ENCODE peak calls at places on chromosomes 11 and 22, in nine cellular contexts. One of them, this sample, is unnamed.

GRCh38 chr11:102390667-102391449 is 43.8 kb downstream of the BIRC2 start:
- DNase-seq in endodermal cell: peak
- DNase-seq in Caco-2: peak
- DNase-seq in HepG2: peak
- DNase-seq in foreskin fibroblast: peak
- DNase-seq in psoas muscle: peak
- DNase-seq in GM23338: peak
- DNase-seq in endothelial cell of umbilical vein: peak
- DNase-seq in HCT116: peak
- DNase-seq in this sample: peak

GRCh38 chr11:38937709-38938108 is 2339.7 kb upstream of the RAG2 start:
- DNase-seq in endothelial cell of umbilical vein: no peak
- DNase-seq in endodermal cell: no peak
- DNase-seq in HepG2: no peak
- DNase-seq in psoas muscle: no peak
- DNase-seq in HCT116: no peak
- DNase-seq in Caco-2: no peak
- DNase-seq in foreskin fibroblast: no peak
- DNase-seq in GM23338: no peak
- DNase-seq in this sample: no peak

GRCh38 chr22:50473088-50473487 is 1.7 kb downstream of the SBF1 start:
- DNase-seq in psoas muscle: no peak
- DNase-seq in Caco-2: no peak
- DNase-seq in GM23338: peak
- DNase-seq in HCT116: peak
- DNase-seq in foreskin fibroblast: peak
- DNase-seq in endodermal cell: peak
- DNase-seq in endothelial cell of umbilical vein: no peak
- DNase-seq in HepG2: peak
- DNase-seq in this sample: peak

GRCh38 chr11:35413568-35413967 is 5.8 kb downstream of the SLC1A2 start:
- DNase-seq in HepG2: no peak
- DNase-seq in foreskin fibroblast: no peak
- DNase-seq in endothelial cell of umbilical vein: no peak
- DNase-seq in Caco-2: no peak
- DNase-seq in endodermal cell: no peak
- DNase-seq in GM23338: no peak
- DNase-seq in psoas muscle: no peak
- DNase-seq in HCT116: no peak
- DNase-seq in this sample: no peak

GRCh38 chr11:87859583-87859982 is 315.7 kb downstream of the RAB38 start:
- DNase-seq in Caco-2: no peak
- DNase-seq in psoas muscle: no peak
- DNase-seq in HCT116: no peak
- DNase-seq in HepG2: no peak
- DNase-seq in endothelial cell of umbilical vein: peak
- DNase-seq in endodermal cell: no peak
- DNase-seq in foreskin fibroblast: peak
- DNase-seq in GM23338: no peak
- DNase-seq in this sample: no peak

GRCh38 chr22:23404689-23405365 is 175.3 kb downstream of the IGLL1 start:
- DNase-seq in psoas muscle: no peak
- DNase-seq in Caco-2: peak
- DNase-seq in endothelial cell of umbilical vein: peak
- DNase-seq in HCT116: no peak
- DNase-seq in HepG2: peak
- DNase-seq in endodermal cell: peak
- DNase-seq in GM23338: peak
- DNase-seq in foreskin fibroblast: peak
- DNase-seq in this sample: peak

GRCh38 chr11:22656128-22656527 is 10.3 kb upstream of the GAS2 start:
- DNase-seq in GM23338: no peak
- DNase-seq in Caco-2: no peak
- DNase-seq in endodermal cell: no peak
- DNase-seq in HepG2: no peak
- DNase-seq in psoas muscle: no peak
- DNase-seq in HCT116: no peak
- DNase-seq in endothelial cell of umbilical vein: peak
- DNase-seq in foreskin fibroblast: peak
- DNase-seq in this sample: no peak

GRCh38 chr11:102971766-102972165 is 16.2 kb upstream of the MMP13 start:
- DNase-seq in GM23338: no peak
- DNase-seq in endodermal cell: no peak
- DNase-seq in psoas muscle: no peak
- DNase-seq in Caco-2: no peak
- DNase-seq in endothelial cell of umbilical vein: no peak
- DNase-seq in foreskin fibroblast: peak
- DNase-seq in HCT116: no peak
- DNase-seq in HepG2: no peak
- DNase-seq in this sample: no peak

GRCh38 chr22:20964799-20965103 is 2.3 kb upstream of the AIFM3 start:
- DNase-seq in psoas muscle: no peak
- DNase-seq in foreskin fibroblast: no peak
- DNase-seq in endothelial cell of umbilical vein: no peak
- DNase-seq in Caco-2: no peak
- DNase-seq in HCT116: no peak
- DNase-seq in GM23338: no peak
- DNase-seq in HepG2: no peak
- DNase-seq in endodermal cell: peak
- DNase-seq in this sample: peak

GRCh38 chr22:20963201-20964052 is 3.6 kb upstream of the AIFM3 start:
- DNase-seq in GM23338: no peak
- DNase-seq in foreskin fibroblast: no peak
- DNase-seq in psoas muscle: no peak
- DNase-seq in endodermal cell: no peak
- DNase-seq in HCT116: no peak
- DNase-seq in HepG2: peak
- DNase-seq in Caco-2: no peak
- DNase-seq in endothelial cell of umbilical vein: no peak
- DNase-seq in this sample: no peak

GRCh38 chr22:20962491-20962945 is 4.5 kb upstream of the AIFM3 start:
- DNase-seq in HCT116: no peak
- DNase-seq in endothelial cell of umbilical vein: no peak
- DNase-seq in GM23338: no peak
- DNase-seq in psoas muscle: no peak
- DNase-seq in Caco-2: no peak
- DNase-seq in endodermal cell: no peak
- DNase-seq in foreskin fibroblast: no peak
- DNase-seq in HepG2: no peak
- DNase-seq in this sample: no peak

GRCh38 chr22:20965104-20965887 is 1.8 kb upstream of the AIFM3 start:
- DNase-seq in endodermal cell: peak
- DNase-seq in HCT116: no peak
- DNase-seq in psoas muscle: peak
- DNase-seq in foreskin fibroblast: peak
- DNase-seq in HepG2: no peak
- DNase-seq in Caco-2: no peak
- DNase-seq in endothelial cell of umbilical vein: no peak
- DNase-seq in GM23338: no peak
- DNase-seq in this sample: peak

DNA sequence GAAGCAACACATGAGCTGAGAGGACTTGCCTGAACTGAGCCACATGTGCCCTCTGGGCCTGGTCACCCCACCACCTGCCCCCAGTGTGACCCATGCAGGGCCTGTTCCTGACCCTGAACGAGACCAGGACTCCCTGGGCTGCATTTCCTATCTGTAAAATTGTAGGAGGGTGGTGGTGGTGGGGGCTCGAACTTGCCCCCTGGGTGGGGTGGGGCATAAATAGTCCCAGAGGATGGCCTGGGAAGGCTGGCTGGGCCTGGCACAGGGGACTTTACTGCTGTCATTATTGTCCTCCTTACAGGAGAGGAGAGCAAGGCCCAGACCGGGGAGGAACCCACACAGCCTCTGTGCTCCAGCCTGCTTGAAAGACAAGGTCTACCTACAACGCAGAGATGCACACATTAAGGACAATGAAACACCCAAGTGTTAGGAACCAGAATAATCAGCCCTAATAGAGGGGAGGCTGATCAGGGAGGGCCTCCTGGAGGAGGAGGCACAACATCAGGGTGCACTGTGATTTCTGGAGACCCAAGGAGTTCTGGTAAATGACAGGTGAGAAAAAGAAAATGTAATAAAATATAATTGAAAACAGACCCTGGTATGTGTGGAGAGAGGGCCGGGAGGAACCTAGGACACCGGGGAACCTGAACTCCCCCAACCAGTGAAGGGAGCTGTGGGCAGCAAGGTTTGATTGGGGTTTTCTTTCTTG is 2.8 kb upstream of the AIFM3 start:
- DNase-seq in psoas muscle: no peak
- DNase-seq in HepG2: no peak
- DNase-seq in Caco-2: no peak
- DNase-seq in HCT116: no peak
- DNase-seq in GM23338: no peak
- DNase-seq in foreskin fibroblast: no peak
- DNase-seq in endodermal cell: no peak
- DNase-seq in endothelial cell of umbilical vein: no peak
- DNase-seq in this sample: no peak
- H3K4me3 ChIP-seq in psoas muscle: peak
- H3K4me3 ChIP-seq in HepG2: peak
- H3K4me3 ChIP-seq in Caco-2: peak
- H3K4me3 ChIP-seq in HCT116: no peak
- H3K4me3 ChIP-seq in GM23338: peak
- H3K4me3 ChIP-seq in foreskin fibroblast: peak
- H3K4me3 ChIP-seq in endodermal cell: no peak
- H3K4me3 ChIP-seq in endothelial cell of umbilical vein: no peak
- H3K4me3 ChIP-seq in this sample: peak

DNA sequence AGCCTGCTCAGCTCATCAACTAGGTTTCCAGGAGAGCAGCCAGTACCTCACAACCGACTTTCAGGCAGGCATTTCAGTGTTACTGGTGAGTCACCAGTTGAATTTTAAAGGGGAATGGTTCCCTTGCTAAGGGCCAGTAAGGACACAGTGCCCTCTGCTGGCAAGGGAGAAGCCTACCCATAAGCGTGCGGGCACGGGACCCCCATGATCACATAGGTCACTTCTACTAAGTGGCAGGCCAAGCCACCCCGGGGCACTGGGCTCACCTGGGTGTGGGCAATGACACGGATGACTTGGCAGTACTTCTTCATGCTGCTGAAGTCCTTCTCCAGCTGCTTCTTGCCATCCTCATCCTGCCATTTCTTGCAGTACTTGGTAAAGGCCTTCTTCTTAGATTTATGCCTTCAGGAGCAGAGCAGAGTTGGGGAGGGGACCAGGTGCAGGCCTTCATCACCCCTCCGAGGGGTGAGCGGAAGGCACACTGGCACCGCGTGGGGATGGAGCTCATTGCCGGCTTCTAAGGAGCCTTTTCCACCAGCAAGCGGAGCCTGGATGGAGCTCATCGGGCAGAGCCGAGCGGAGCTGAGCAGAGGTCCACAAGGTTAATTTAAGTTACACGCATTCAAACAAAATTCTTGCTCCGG is 2.9 kb downstream of the RPL3 start:
- DNase-seq in endodermal cell: peak
- DNase-seq in HepG2: peak
- DNase-seq in HCT116: peak
- DNase-seq in foreskin fibroblast: peak
- DNase-seq in endothelial cell of umbilical vein: peak
- DNase-seq in GM23338: peak
- DNase-seq in psoas muscle: peak
- DNase-seq in Caco-2: peak
- DNase-seq in this sample: peak
- H3K4me3 ChIP-seq in endodermal cell: peak
- H3K4me3 ChIP-seq in HepG2: peak
- H3K4me3 ChIP-seq in HCT116: peak
- H3K4me3 ChIP-seq in foreskin fibroblast: peak
- H3K4me3 ChIP-seq in endothelial cell of umbilical vein: peak
- H3K4me3 ChIP-seq in GM23338: peak
- H3K4me3 ChIP-seq in psoas muscle: peak
- H3K4me3 ChIP-seq in Caco-2: no peak
- H3K4me3 ChIP-seq in this sample: no peak

GRCh38 chr22:48083502-48083901 is 1321.1 kb downstream of the TBC1D22A start:
- DNase-seq in HCT116: no peak
- DNase-seq in endothelial cell of umbilical vein: no peak
- DNase-seq in psoas muscle: no peak
- DNase-seq in foreskin fibroblast: no peak
- DNase-seq in GM23338: no peak
- DNase-seq in Caco-2: no peak
- DNase-seq in endodermal cell: no peak
- DNase-seq in HepG2: no peak
- DNase-seq in this sample: no peak

GRCh38 chr22:48082284-48082683 is 1319.8 kb downstream of the TBC1D22A start:
- DNase-seq in GM23338: no peak
- DNase-seq in foreskin fibroblast: no peak
- DNase-seq in endothelial cell of umbilical vein: no peak
- DNase-seq in psoas muscle: no peak
- DNase-seq in HepG2: no peak
- DNase-seq in HCT116: no peak
- DNase-seq in Caco-2: no peak
- DNase-seq in endodermal cell: no peak
- DNase-seq in this sample: no peak

GRCh38 chr22:48084749-48085090 is 1322.3 kb downstream of the TBC1D22A start:
- DNase-seq in endothelial cell of umbilical vein: no peak
- DNase-seq in foreskin fibroblast: no peak
- DNase-seq in Caco-2: no peak
- DNase-seq in GM23338: no peak
- DNase-seq in HCT116: no peak
- DNase-seq in psoas muscle: no peak
- DNase-seq in HepG2: no peak
- DNase-seq in endodermal cell: no peak
- DNase-seq in this sample: no peak

GRCh38 chr22:48086246-48086645 is 1323.8 kb downstream of the TBC1D22A start:
- DNase-seq in HepG2: no peak
- DNase-seq in endodermal cell: no peak
- DNase-seq in Caco-2: no peak
- DNase-seq in endothelial cell of umbilical vein: no peak
- DNase-seq in HCT116: no peak
- DNase-seq in GM23338: no peak
- DNase-seq in psoas muscle: no peak
- DNase-seq in foreskin fibroblast: no peak
- DNase-seq in this sample: no peak

DNA sequence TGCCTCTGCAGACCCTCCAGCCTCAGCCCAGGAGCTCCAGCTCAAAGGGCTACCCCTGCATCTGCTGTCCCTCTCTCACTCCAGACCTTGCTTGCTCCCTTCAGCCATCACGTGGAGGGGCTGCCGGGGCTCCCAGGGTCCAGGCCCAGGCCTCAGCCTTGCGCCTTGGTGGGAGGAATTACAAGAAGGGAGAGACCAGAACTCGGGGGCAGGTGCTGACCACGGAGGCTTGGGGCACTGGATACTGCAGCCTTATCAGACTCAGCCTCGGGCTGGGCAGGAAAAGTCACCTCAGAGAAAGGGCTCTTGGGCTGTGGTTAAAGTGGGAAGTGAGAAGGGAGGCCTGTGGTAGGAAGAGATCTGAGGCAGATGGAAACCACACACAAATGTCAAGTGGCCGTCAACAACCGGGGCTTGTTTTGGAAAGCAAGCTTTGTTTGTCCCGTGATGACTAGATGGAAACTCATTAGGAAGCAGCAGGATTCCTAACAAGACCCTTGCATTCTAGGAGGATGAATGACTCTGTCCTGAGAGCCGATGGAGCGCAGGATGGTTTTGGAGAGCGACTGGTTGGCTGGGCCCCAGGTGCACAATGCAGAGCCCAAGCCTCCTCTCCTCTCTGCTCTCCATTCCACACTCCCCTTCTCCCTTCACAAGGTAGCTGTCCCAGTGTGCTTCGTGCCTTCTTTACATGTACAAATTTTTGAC is 1321.7 kb downstream of the TBC1D22A start:
- DNase-seq in Caco-2: no peak
- DNase-seq in endodermal cell: peak
- DNase-seq in foreskin fibroblast: no peak
- DNase-seq in psoas muscle: no peak
- DNase-seq in GM23338: no peak
- DNase-seq in endothelial cell of umbilical vein: no peak
- DNase-seq in HCT116: no peak
- DNase-seq in HepG2: no peak
- DNase-seq in this sample: no peak
- H3K4me3 ChIP-seq in Caco-2: no peak
- H3K4me3 ChIP-seq in endodermal cell: no peak
- H3K4me3 ChIP-seq in foreskin fibroblast: no peak
- H3K4me3 ChIP-seq in psoas muscle: no peak
- H3K4me3 ChIP-seq in GM23338: no peak
- H3K4me3 ChIP-seq in endothelial cell of umbilical vein: no peak
- H3K4me3 ChIP-seq in HCT116: no peak
- H3K4me3 ChIP-seq in HepG2: no peak
- H3K4me3 ChIP-seq in this sample: no peak

GRCh38 chr11:2655834-2656622 is 43.8 kb downstream of the KCNQ1OT1 start:
- DNase-seq in psoas muscle: no peak
- DNase-seq in GM23338: no peak
- DNase-seq in Caco-2: no peak
- DNase-seq in endothelial cell of umbilical vein: no peak
- DNase-seq in foreskin fibroblast: no peak
- DNase-seq in HepG2: no peak
- DNase-seq in endodermal cell: no peak
- DNase-seq in HCT116: no peak
- DNase-seq in this sample: peak
- H3K4me3 ChIP-seq in psoas muscle: no peak
- H3K4me3 ChIP-seq in GM23338: no peak
- H3K4me3 ChIP-seq in Caco-2: no peak
- H3K4me3 ChIP-seq in endothelial cell of umbilical vein: no peak
- H3K4me3 ChIP-seq in foreskin fibroblast: no peak
- H3K4me3 ChIP-seq in HepG2: no peak
- H3K4me3 ChIP-seq in endodermal cell: no peak
- H3K4me3 ChIP-seq in HCT116: no peak
- H3K4me3 ChIP-seq in this sample: no peak